ENCODE peak calls at places on chromosome 15, in seven cellular contexts. T, E, C, U, M, F and R are unnamed samples.
A peak's percentile ranks its signal among the peaks of the same experiment; 100 is the strongest.

GRCh38 chr15:27059610-27060202 is 88.7 kb downstream of the GABRG3 start:
- DNase-seq in T (peak; percentile 15), E (no peak), C (peak; percentile 46), U (no peak), M (no peak), F (peak; percentile 76), R (peak; percentile 68)

GRCh38 chr15:47439146-47439869 is 278.0 kb upstream of the SEMA6D start:
- DNase-seq in T (no peak), E (no peak), C (no peak), U (no peak), M (no peak), F (no peak), R (no peak)

GRCh38 chr15:67501177-67501835 is 19.6 kb upstream of the C15orf61 start:
- DNase-seq in T (peak; percentile 12), E (no peak), C (peak; percentile 17), U (no peak), M (no peak), F (peak; percentile 30), R (no peak)

GRCh38 chr15:80945605-80946004 is 44.0 kb downstream of the MESD start:
- DNase-seq in T (no peak), E (no peak), C (no peak), U (no peak), M (no peak), F (no peak), R (no peak)

GRCh38 chr15:87496795-87497194 is 759.7 kb downstream of the NTRK3 start:
- DNase-seq in T (no peak), E (no peak), C (no peak), U (no peak), M (no peak), F (no peak), R (no peak)

GRCh38 chr15:70863450-70864218 is 9.7 kb upstream of the LARP6 start:
- DNase-seq in T (no peak), E (no peak), C (no peak), U (no peak), M (no peak), F (peak; percentile 38), R (no peak)

GRCh38 chr15:49693491-49693890 is 72.6 kb downstream of the DTWD1 start:
- DNase-seq in T (no peak), E (no peak), C (no peak), U (no peak), M (no peak), F (no peak), R (no peak)

GRCh38 chr15:88987590-88987950 is 74.4 kb upstream of the MFGE8 start:
- DNase-seq in T (no peak), E (no peak), C (no peak), U (no peak), M (no peak), F (no peak), R (no peak)

GRCh38 chr15:77416954-77417353 is 3.0 kb downstream of the PEAK1 start:
- DNase-seq in T (no peak), E (no peak), C (no peak), U (no peak), M (no peak), F (no peak), R (no peak)

GRCh38 chr15:49606594-49606993 is 14.0 kb downstream of the FAM227B start:
- DNase-seq in T (no peak), E (no peak), C (no peak), U (no peak), M (no peak), F (no peak), R (no peak)

DNA sequence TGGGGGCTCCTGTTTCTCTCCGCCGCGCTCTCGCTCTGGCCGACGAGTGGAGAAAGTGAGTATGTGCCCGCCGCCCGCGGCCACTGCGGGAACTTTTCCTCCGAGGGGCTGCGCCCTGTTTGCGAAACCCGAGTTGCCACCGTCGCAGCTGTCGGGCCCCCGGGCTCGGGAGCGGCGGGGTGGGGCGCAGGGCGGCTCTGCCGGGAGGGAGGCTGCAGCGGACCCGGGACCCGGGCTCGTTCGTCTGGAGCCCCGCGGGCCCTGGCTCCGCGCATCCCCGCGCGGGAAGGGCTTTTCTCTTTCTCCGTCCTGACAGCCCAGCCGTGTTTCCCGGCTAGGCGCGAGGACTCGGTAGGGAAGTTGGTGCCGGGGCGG is 1.3 kb downstream of the IGF1R start:
- DNase-seq in T (peak; percentile 36), E (peak; percentile 76), C (peak; percentile 60), U (peak; percentile 31), M (no peak), F (peak; percentile 66), R (peak; percentile 38)
- TF ChIP-seq CTCF in T (peak; percentile 4), E (no peak), C (no peak), U (no peak), M (peak; percentile 16), F (no peak), R (peak; percentile 38)

GRCh38 chr15:84654689-84655453 is 788 bp upstream of the WDR73 start:
- DNase-seq in T (peak; percentile 86), E (peak; percentile 87), C (peak; percentile 88), U (peak; percentile 70), M (peak; percentile 42), F (peak; percentile 83), R (peak; percentile 61)
- TF ChIP-seq CTCF in T (peak; percentile 68), E (peak; percentile 49), C (peak; percentile 64), U (peak; percentile 21), M (peak; percentile 81), F (peak; percentile 61), R (peak; percentile 67)

GRCh38 chr15:74127255-74127953 is 3.0 kb upstream of the ISLR2 start:
- DNase-seq in T (peak; percentile 90), E (peak; percentile 95), C (peak; percentile 86), U (peak; percentile 85), M (no peak), F (peak; percentile 93), R (peak; percentile 99)
- TF ChIP-seq CTCF in T (peak; percentile 99), E (peak; percentile 99), C (peak; percentile 79), U (peak; percentile 98), M (peak; percentile 99), F (peak; percentile 99), R (peak; percentile 98)

DNA sequence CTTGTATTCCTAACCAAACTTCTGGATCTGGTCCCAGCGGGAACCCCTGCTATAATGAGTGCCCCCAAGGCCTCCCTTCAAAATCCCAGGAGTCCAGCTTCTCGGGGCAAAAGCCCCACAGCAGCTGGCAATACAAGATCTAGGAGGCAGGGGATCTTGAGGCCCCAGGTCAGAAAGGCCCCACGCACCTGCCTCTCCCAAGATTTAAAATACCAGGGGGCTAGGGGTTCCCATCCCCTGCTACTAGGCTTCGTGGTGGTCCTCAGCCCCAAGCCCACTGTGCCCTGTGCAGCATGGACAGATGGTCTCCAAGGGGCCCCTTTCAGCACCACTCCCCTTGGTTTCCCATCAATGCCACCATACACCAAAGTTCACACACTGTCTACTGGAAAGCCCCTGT is 15.8 kb upstream of the CYP11A1 start:
- DNase-seq in T (no peak), E (peak; percentile 36), C (no peak), U (no peak), M (no peak), F (no peak), R (no peak)
- TF ChIP-seq CTCF in T (no peak), E (no peak), C (no peak), U (no peak), M (no peak), F (no peak), R (no peak)

DNA sequence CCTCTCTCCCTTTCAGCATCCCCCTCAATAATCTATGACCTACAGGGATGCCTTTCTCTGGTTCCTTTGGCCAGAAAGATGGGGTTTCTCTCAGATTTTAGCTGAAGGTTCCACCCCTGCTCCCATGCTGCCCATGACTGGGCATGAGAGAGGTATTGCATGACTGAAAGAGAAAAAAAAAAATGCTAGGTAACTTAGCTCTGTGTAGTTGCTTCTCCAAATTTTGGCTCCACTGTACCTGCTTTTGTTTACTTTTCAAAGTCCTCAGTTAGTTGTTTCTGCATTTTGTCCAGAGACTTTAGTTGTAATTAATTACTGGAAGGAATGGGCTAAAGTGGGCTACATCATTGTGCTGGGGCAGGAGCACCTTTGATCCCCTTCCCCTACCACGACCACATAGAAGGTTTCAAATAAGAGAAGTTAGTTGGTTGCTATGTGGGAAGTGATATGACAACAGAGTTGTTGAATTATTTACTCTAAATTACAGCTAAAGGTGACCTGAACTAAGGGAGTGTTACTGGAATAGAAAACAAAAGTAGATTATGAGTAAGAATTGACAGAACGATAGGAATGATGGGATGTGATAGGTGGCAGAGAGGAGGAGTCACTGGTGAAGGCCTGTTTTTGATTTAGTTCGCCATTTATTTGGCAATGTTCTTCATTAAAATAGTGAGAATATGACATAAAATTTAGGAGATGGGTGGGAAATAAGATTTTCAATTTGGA is 605.4 kb upstream of the NR2F2 start:
- DNase-seq in T (no peak), E (no peak), C (no peak), U (no peak), M (no peak), F (no peak), R (no peak)
- TF ChIP-seq CTCF in T (no peak), E (no peak), C (no peak), U (no peak), M (no peak), F (no peak), R (no peak)

GRCh38 chr15:52787123-52787503 is 3.0 kb downstream of the ONECUT1 start:
- DNase-seq in T (no peak), E (no peak), C (no peak), U (no peak), M (no peak), F (no peak), R (no peak)
- TF ChIP-seq CTCF in T (no peak), E (no peak), C (no peak), U (no peak), M (no peak), F (no peak), R (no peak)

GRCh38 chr15:74130849-74131617 is 647 bp downstream of the ISLR2 start:
- DNase-seq in T (no peak), E (no peak), C (no peak), U (no peak), M (no peak), F (no peak), R (no peak)
- TF ChIP-seq CTCF in T (no peak), E (no peak), C (no peak), U (no peak), M (no peak), F (no peak), R (no peak)